ENCODE peak calls at places on chromosomes 1 and 21, in nine cellular contexts. One of them, this sample, is unnamed.

GRCh38 chr1:246579818-246580217 is 13.6 kb downstream of the CNST start:
- DNase-seq in activated naive CD8-positive, alpha-beta T cell treated with anti-CD3 and anti-CD28 coated beads for 36 hours: no peak
- DNase-seq in choroid plexus epithelial cell: no peak
- DNase-seq in stimulated activated CD4-positive, alpha-beta T cell treated with anti-CD3 and anti-CD28 coated beads, Interleukin-4, amount 100 ng/mL, for 48 hours: no peak
- DNase-seq in heart left ventricle: no peak
- DNase-seq in stimulated activated naive B cell treated with anti-CD40 and anti-IgM and Interleukin-4, amounts not matched to agents 10 μg/mL and 1 μg/mL and 100 μg/mL, for 72 hours: no peak
- DNase-seq in NCI-H1417 treated with DMSO at 0.1 percent for 48 hours: no peak
- DNase-seq in EH: peak
- DNase-seq in globus pallidus: no peak
- DNase-seq in this sample: no peak

GRCh38 chr21:15850645-15851044 is 120.9 kb downstream of the USP25 start:
- DNase-seq in activated naive CD8-positive, alpha-beta T cell treated with anti-CD3 and anti-CD28 coated beads for 36 hours: no peak
- DNase-seq in choroid plexus epithelial cell: peak
- DNase-seq in stimulated activated CD4-positive, alpha-beta T cell treated with anti-CD3 and anti-CD28 coated beads, Interleukin-4, amount 100 ng/mL, for 48 hours: no peak
- DNase-seq in heart left ventricle: no peak
- DNase-seq in stimulated activated naive B cell treated with anti-CD40 and anti-IgM and Interleukin-4, amounts not matched to agents 10 μg/mL and 1 μg/mL and 100 μg/mL, for 72 hours: no peak
- DNase-seq in NCI-H1417 treated with DMSO at 0.1 percent for 48 hours: no peak
- DNase-seq in EH: peak
- DNase-seq in globus pallidus: no peak
- DNase-seq in this sample: no peak

GRCh38 chr1:79188371-79188770 is 181.8 kb upstream of the ADGRL4 start:
- DNase-seq in activated naive CD8-positive, alpha-beta T cell treated with anti-CD3 and anti-CD28 coated beads for 36 hours: no peak
- DNase-seq in choroid plexus epithelial cell: peak
- DNase-seq in stimulated activated CD4-positive, alpha-beta T cell treated with anti-CD3 and anti-CD28 coated beads, Interleukin-4, amount 100 ng/mL, for 48 hours: no peak
- DNase-seq in heart left ventricle: no peak
- DNase-seq in stimulated activated naive B cell treated with anti-CD40 and anti-IgM and Interleukin-4, amounts not matched to agents 10 μg/mL and 1 μg/mL and 100 μg/mL, for 72 hours: no peak
- DNase-seq in NCI-H1417 treated with DMSO at 0.1 percent for 48 hours: peak
- DNase-seq in EH: peak
- DNase-seq in globus pallidus: no peak
- DNase-seq in this sample: no peak

GRCh38 chr1:230210979-230211336 is 143.9 kb downstream of the GALNT2 start:
- DNase-seq in activated naive CD8-positive, alpha-beta T cell treated with anti-CD3 and anti-CD28 coated beads for 36 hours: no peak
- DNase-seq in choroid plexus epithelial cell: no peak
- DNase-seq in stimulated activated CD4-positive, alpha-beta T cell treated with anti-CD3 and anti-CD28 coated beads, Interleukin-4, amount 100 ng/mL, for 48 hours: no peak
- DNase-seq in heart left ventricle: peak
- DNase-seq in stimulated activated naive B cell treated with anti-CD40 and anti-IgM and Interleukin-4, amounts not matched to agents 10 μg/mL and 1 μg/mL and 100 μg/mL, for 72 hours: no peak
- DNase-seq in NCI-H1417 treated with DMSO at 0.1 percent for 48 hours: no peak
- DNase-seq in EH: no peak
- DNase-seq in globus pallidus: no peak
- DNase-seq in this sample: no peak

GRCh38 chr1:244757091-244757939 is 78.1 kb upstream of the COX20 start:
- DNase-seq in activated naive CD8-positive, alpha-beta T cell treated with anti-CD3 and anti-CD28 coated beads for 36 hours: no peak
- DNase-seq in choroid plexus epithelial cell: peak
- DNase-seq in stimulated activated CD4-positive, alpha-beta T cell treated with anti-CD3 and anti-CD28 coated beads, Interleukin-4, amount 100 ng/mL, for 48 hours: no peak
- DNase-seq in heart left ventricle: no peak
- DNase-seq in stimulated activated naive B cell treated with anti-CD40 and anti-IgM and Interleukin-4, amounts not matched to agents 10 μg/mL and 1 μg/mL and 100 μg/mL, for 72 hours: no peak
- DNase-seq in NCI-H1417 treated with DMSO at 0.1 percent for 48 hours: no peak
- DNase-seq in EH: peak
- DNase-seq in globus pallidus: no peak
- DNase-seq in this sample: no peak

GRCh38 chr1:14924455-14925325 is 228.9 kb upstream of the TMEM51 start:
- DNase-seq in activated naive CD8-positive, alpha-beta T cell treated with anti-CD3 and anti-CD28 coated beads for 36 hours: peak
- DNase-seq in choroid plexus epithelial cell: peak
- DNase-seq in stimulated activated CD4-positive, alpha-beta T cell treated with anti-CD3 and anti-CD28 coated beads, Interleukin-4, amount 100 ng/mL, for 48 hours: no peak
- DNase-seq in heart left ventricle: peak
- DNase-seq in stimulated activated naive B cell treated with anti-CD40 and anti-IgM and Interleukin-4, amounts not matched to agents 10 μg/mL and 1 μg/mL and 100 μg/mL, for 72 hours: no peak
- DNase-seq in NCI-H1417 treated with DMSO at 0.1 percent for 48 hours: no peak
- DNase-seq in EH: peak
- DNase-seq in globus pallidus: peak
- DNase-seq in this sample: no peak

GRCh38 chr21:43012596-43012995 is 38.2 kb downstream of the PKNOX1 start:
- DNase-seq in activated naive CD8-positive, alpha-beta T cell treated with anti-CD3 and anti-CD28 coated beads for 36 hours: no peak
- DNase-seq in choroid plexus epithelial cell: peak
- DNase-seq in stimulated activated CD4-positive, alpha-beta T cell treated with anti-CD3 and anti-CD28 coated beads, Interleukin-4, amount 100 ng/mL, for 48 hours: no peak
- DNase-seq in heart left ventricle: no peak
- DNase-seq in stimulated activated naive B cell treated with anti-CD40 and anti-IgM and Interleukin-4, amounts not matched to agents 10 μg/mL and 1 μg/mL and 100 μg/mL, for 72 hours: no peak
- DNase-seq in NCI-H1417 treated with DMSO at 0.1 percent for 48 hours: no peak
- DNase-seq in EH: no peak
- DNase-seq in globus pallidus: no peak
- DNase-seq in this sample: no peak

GRCh38 chr21:16594191-16594590 is 864.4 kb downstream of the USP25 start:
- DNase-seq in activated naive CD8-positive, alpha-beta T cell treated with anti-CD3 and anti-CD28 coated beads for 36 hours: no peak
- DNase-seq in choroid plexus epithelial cell: no peak
- DNase-seq in stimulated activated CD4-positive, alpha-beta T cell treated with anti-CD3 and anti-CD28 coated beads, Interleukin-4, amount 100 ng/mL, for 48 hours: no peak
- DNase-seq in heart left ventricle: no peak
- DNase-seq in stimulated activated naive B cell treated with anti-CD40 and anti-IgM and Interleukin-4, amounts not matched to agents 10 μg/mL and 1 μg/mL and 100 μg/mL, for 72 hours: no peak
- DNase-seq in NCI-H1417 treated with DMSO at 0.1 percent for 48 hours: no peak
- DNase-seq in EH: no peak
- DNase-seq in globus pallidus: no peak
- DNase-seq in this sample: no peak

GRCh38 chr1:202234331-202235002 is 40.9 kb downstream of the LGR6 start:
- DNase-seq in activated naive CD8-positive, alpha-beta T cell treated with anti-CD3 and anti-CD28 coated beads for 36 hours: no peak
- DNase-seq in choroid plexus epithelial cell: peak
- DNase-seq in stimulated activated CD4-positive, alpha-beta T cell treated with anti-CD3 and anti-CD28 coated beads, Interleukin-4, amount 100 ng/mL, for 48 hours: no peak
- DNase-seq in heart left ventricle: no peak
- DNase-seq in stimulated activated naive B cell treated with anti-CD40 and anti-IgM and Interleukin-4, amounts not matched to agents 10 μg/mL and 1 μg/mL and 100 μg/mL, for 72 hours: no peak
- DNase-seq in NCI-H1417 treated with DMSO at 0.1 percent for 48 hours: no peak
- DNase-seq in EH: peak
- DNase-seq in globus pallidus: no peak
- DNase-seq in this sample: no peak

GRCh38 chr1:3646596-3646995 is 3.3 kb downstream of the WRAP73 start:
- DNase-seq in activated naive CD8-positive, alpha-beta T cell treated with anti-CD3 and anti-CD28 coated beads for 36 hours: no peak
- DNase-seq in choroid plexus epithelial cell: no peak
- DNase-seq in stimulated activated CD4-positive, alpha-beta T cell treated with anti-CD3 and anti-CD28 coated beads, Interleukin-4, amount 100 ng/mL, for 48 hours: no peak
- DNase-seq in heart left ventricle: no peak
- DNase-seq in stimulated activated naive B cell treated with anti-CD40 and anti-IgM and Interleukin-4, amounts not matched to agents 10 μg/mL and 1 μg/mL and 100 μg/mL, for 72 hours: no peak
- DNase-seq in NCI-H1417 treated with DMSO at 0.1 percent for 48 hours: no peak
- DNase-seq in EH: no peak
- DNase-seq in globus pallidus: no peak
- DNase-seq in this sample: no peak

GRCh38 chr1:66359815-66360214 is 174.1 kb upstream of the SGIP1 start:
- DNase-seq in activated naive CD8-positive, alpha-beta T cell treated with anti-CD3 and anti-CD28 coated beads for 36 hours: no peak
- DNase-seq in choroid plexus epithelial cell: no peak
- DNase-seq in stimulated activated CD4-positive, alpha-beta T cell treated with anti-CD3 and anti-CD28 coated beads, Interleukin-4, amount 100 ng/mL, for 48 hours: no peak
- DNase-seq in heart left ventricle: no peak
- DNase-seq in stimulated activated naive B cell treated with anti-CD40 and anti-IgM and Interleukin-4, amounts not matched to agents 10 μg/mL and 1 μg/mL and 100 μg/mL, for 72 hours: no peak
- DNase-seq in NCI-H1417 treated with DMSO at 0.1 percent for 48 hours: no peak
- DNase-seq in EH: no peak
- DNase-seq in globus pallidus: no peak
- DNase-seq in this sample: no peak

GRCh38 chr1:57411262-57411661 is 12.6 kb downstream of the DAB1 start:
- DNase-seq in activated naive CD8-positive, alpha-beta T cell treated with anti-CD3 and anti-CD28 coated beads for 36 hours: no peak
- DNase-seq in choroid plexus epithelial cell: peak
- DNase-seq in stimulated activated CD4-positive, alpha-beta T cell treated with anti-CD3 and anti-CD28 coated beads, Interleukin-4, amount 100 ng/mL, for 48 hours: no peak
- DNase-seq in heart left ventricle: peak
- DNase-seq in stimulated activated naive B cell treated with anti-CD40 and anti-IgM and Interleukin-4, amounts not matched to agents 10 μg/mL and 1 μg/mL and 100 μg/mL, for 72 hours: no peak
- DNase-seq in NCI-H1417 treated with DMSO at 0.1 percent for 48 hours: no peak
- DNase-seq in EH: peak
- DNase-seq in globus pallidus: no peak
- DNase-seq in this sample: no peak

GRCh38 chr1:200654660-200655059 is 15.0 kb downstream of the DDX59 start:
- DNase-seq in activated naive CD8-positive, alpha-beta T cell treated with anti-CD3 and anti-CD28 coated beads for 36 hours: no peak
- DNase-seq in choroid plexus epithelial cell: no peak
- DNase-seq in stimulated activated CD4-positive, alpha-beta T cell treated with anti-CD3 and anti-CD28 coated beads, Interleukin-4, amount 100 ng/mL, for 48 hours: no peak
- DNase-seq in heart left ventricle: no peak
- DNase-seq in stimulated activated naive B cell treated with anti-CD40 and anti-IgM and Interleukin-4, amounts not matched to agents 10 μg/mL and 1 μg/mL and 100 μg/mL, for 72 hours: no peak
- DNase-seq in NCI-H1417 treated with DMSO at 0.1 percent for 48 hours: no peak
- DNase-seq in EH: no peak
- DNase-seq in globus pallidus: no peak
- DNase-seq in this sample: no peak

GRCh38 chr1:147497826-147498225 is 43.5 kb upstream of the BCL9 start:
- DNase-seq in activated naive CD8-positive, alpha-beta T cell treated with anti-CD3 and anti-CD28 coated beads for 36 hours: no peak
- DNase-seq in choroid plexus epithelial cell: no peak
- DNase-seq in stimulated activated CD4-positive, alpha-beta T cell treated with anti-CD3 and anti-CD28 coated beads, Interleukin-4, amount 100 ng/mL, for 48 hours: no peak
- DNase-seq in heart left ventricle: no peak
- DNase-seq in stimulated activated naive B cell treated with anti-CD40 and anti-IgM and Interleukin-4, amounts not matched to agents 10 μg/mL and 1 μg/mL and 100 μg/mL, for 72 hours: no peak
- DNase-seq in NCI-H1417 treated with DMSO at 0.1 percent for 48 hours: no peak
- DNase-seq in EH: no peak
- DNase-seq in globus pallidus: no peak
- DNase-seq in this sample: no peak

GRCh38 chr21:30714946-30715345 is 3.6 kb downstream of the KRTAP21-3 start:
- DNase-seq in activated naive CD8-positive, alpha-beta T cell treated with anti-CD3 and anti-CD28 coated beads for 36 hours: no peak
- DNase-seq in choroid plexus epithelial cell: no peak
- DNase-seq in stimulated activated CD4-positive, alpha-beta T cell treated with anti-CD3 and anti-CD28 coated beads, Interleukin-4, amount 100 ng/mL, for 48 hours: no peak
- DNase-seq in heart left ventricle: no peak
- DNase-seq in stimulated activated naive B cell treated with anti-CD40 and anti-IgM and Interleukin-4, amounts not matched to agents 10 μg/mL and 1 μg/mL and 100 μg/mL, for 72 hours: no peak
- DNase-seq in NCI-H1417 treated with DMSO at 0.1 percent for 48 hours: no peak
- DNase-seq in EH: no peak
- DNase-seq in globus pallidus: no peak
- DNase-seq in this sample: no peak

GRCh38 chr1:168342572-168343280 is 62.0 kb downstream of the TBX19 start:
- DNase-seq in activated naive CD8-positive, alpha-beta T cell treated with anti-CD3 and anti-CD28 coated beads for 36 hours: peak
- DNase-seq in choroid plexus epithelial cell: peak
- DNase-seq in stimulated activated CD4-positive, alpha-beta T cell treated with anti-CD3 and anti-CD28 coated beads, Interleukin-4, amount 100 ng/mL, for 48 hours: peak
- DNase-seq in heart left ventricle: peak
- DNase-seq in stimulated activated naive B cell treated with anti-CD40 and anti-IgM and Interleukin-4, amounts not matched to agents 10 μg/mL and 1 μg/mL and 100 μg/mL, for 72 hours: peak
- DNase-seq in NCI-H1417 treated with DMSO at 0.1 percent for 48 hours: peak
- DNase-seq in EH: peak
- DNase-seq in globus pallidus: peak
- DNase-seq in this sample: peak

GRCh38 chr1:166974647-166975345 is 544 bp downstream of the ILDR2 start:
- DNase-seq in activated naive CD8-positive, alpha-beta T cell treated with anti-CD3 and anti-CD28 coated beads for 36 hours: peak
- DNase-seq in choroid plexus epithelial cell: no peak
- DNase-seq in stimulated activated CD4-positive, alpha-beta T cell treated with anti-CD3 and anti-CD28 coated beads, Interleukin-4, amount 100 ng/mL, for 48 hours: peak
- DNase-seq in heart left ventricle: peak
- DNase-seq in stimulated activated naive B cell treated with anti-CD40 and anti-IgM and Interleukin-4, amounts not matched to agents 10 μg/mL and 1 μg/mL and 100 μg/mL, for 72 hours: no peak
- DNase-seq in NCI-H1417 treated with DMSO at 0.1 percent for 48 hours: no peak
- DNase-seq in EH: no peak
- DNase-seq in globus pallidus: peak
- DNase-seq in this sample: no peak

GRCh38 chr1:228867093-228867950 is 132.0 kb downstream of the RHOU start:
- DNase-seq in activated naive CD8-positive, alpha-beta T cell treated with anti-CD3 and anti-CD28 coated beads for 36 hours: no peak
- DNase-seq in choroid plexus epithelial cell: peak
- DNase-seq in stimulated activated CD4-positive, alpha-beta T cell treated with anti-CD3 and anti-CD28 coated beads, Interleukin-4, amount 100 ng/mL, for 48 hours: no peak
- DNase-seq in heart left ventricle: no peak
- DNase-seq in stimulated activated naive B cell treated with anti-CD40 and anti-IgM and Interleukin-4, amounts not matched to agents 10 μg/mL and 1 μg/mL and 100 μg/mL, for 72 hours: no peak
- DNase-seq in NCI-H1417 treated with DMSO at 0.1 percent for 48 hours: no peak
- DNase-seq in EH: no peak
- DNase-seq in globus pallidus: peak
- DNase-seq in this sample: no peak

GRCh38 chr1:22370190-22370498 is 81.5 kb upstream of the ZBTB40 start:
- DNase-seq in activated naive CD8-positive, alpha-beta T cell treated with anti-CD3 and anti-CD28 coated beads for 36 hours: no peak
- DNase-seq in choroid plexus epithelial cell: no peak
- DNase-seq in stimulated activated CD4-positive, alpha-beta T cell treated with anti-CD3 and anti-CD28 coated beads, Interleukin-4, amount 100 ng/mL, for 48 hours: no peak
- DNase-seq in heart left ventricle: no peak
- DNase-seq in stimulated activated naive B cell treated with anti-CD40 and anti-IgM and Interleukin-4, amounts not matched to agents 10 μg/mL and 1 μg/mL and 100 μg/mL, for 72 hours: no peak
- DNase-seq in NCI-H1417 treated with DMSO at 0.1 percent for 48 hours: no peak
- DNase-seq in EH: peak
- DNase-seq in globus pallidus: no peak
- DNase-seq in this sample: no peak

GRCh38 chr1:36486436-36487335 is 4.0 kb upstream of the CSF3R start:
- DNase-seq in activated naive CD8-positive, alpha-beta T cell treated with anti-CD3 and anti-CD28 coated beads for 36 hours: no peak
- DNase-seq in choroid plexus epithelial cell: peak
- DNase-seq in stimulated activated CD4-positive, alpha-beta T cell treated with anti-CD3 and anti-CD28 coated beads, Interleukin-4, amount 100 ng/mL, for 48 hours: no peak
- DNase-seq in heart left ventricle: peak
- DNase-seq in stimulated activated naive B cell treated with anti-CD40 and anti-IgM and Interleukin-4, amounts not matched to agents 10 μg/mL and 1 μg/mL and 100 μg/mL, for 72 hours: no peak
- DNase-seq in NCI-H1417 treated with DMSO at 0.1 percent for 48 hours: no peak
- DNase-seq in EH: no peak
- DNase-seq in globus pallidus: peak
- DNase-seq in this sample: no peak

GRCh38 chr1:248688527-248689298 is 13.9 kb downstream of the OR14I1 start:
- DNase-seq in activated naive CD8-positive, alpha-beta T cell treated with anti-CD3 and anti-CD28 coated beads for 36 hours: no peak
- DNase-seq in choroid plexus epithelial cell: no peak
- DNase-seq in stimulated activated CD4-positive, alpha-beta T cell treated with anti-CD3 and anti-CD28 coated beads, Interleukin-4, amount 100 ng/mL, for 48 hours: no peak
- DNase-seq in heart left ventricle: no peak
- DNase-seq in stimulated activated naive B cell treated with anti-CD40 and anti-IgM and Interleukin-4, amounts not matched to agents 10 μg/mL and 1 μg/mL and 100 μg/mL, for 72 hours: peak
- DNase-seq in NCI-H1417 treated with DMSO at 0.1 percent for 48 hours: no peak
- DNase-seq in EH: no peak
- DNase-seq in globus pallidus: no peak
- DNase-seq in this sample: no peak

This sample was measured in NCI-H187 treated with DMSO at 0.1 percent for 48 hours.